ENCODE peak calls at places on chromosomes 5 and 9, in eight cellular contexts. E, Q, N, T, V, Z, H and U are unnamed samples.

GRCh38 chr5:318341-318897 is 3.1 kb upstream of the AHRR start:
- DNase-seq in E (no peak), Q (no peak), N (peak; percentile 79), T (no peak), V (peak; percentile 41), Z (peak; percentile 61), H (no peak), U (no peak)

GRCh38 chr9:129209109-129209508 is 31.0 kb upstream of the IER5L start:
- DNase-seq in E (no peak), Q (no peak), N (no peak), T (no peak), V (no peak), Z (peak; percentile 8), H (no peak), U (no peak)

GRCh38 chr9:121736147-121736721 is 84.8 kb downstream of the DAB2IP start:
- DNase-seq in E (no peak), Q (peak; percentile 87), N (no peak), T (no peak), V (no peak), Z (peak; percentile 88), H (no peak), U (no peak)

GRCh38 chr5:119031905-119032304 is 39.0 kb upstream of the DMXL1 start:
- DNase-seq in E (no peak), Q (no peak), N (no peak), T (no peak), V (peak; percentile 49), Z (no peak), H (no peak), U (no peak)

GRCh38 chr5:98096155-98096554 is 677.3 kb upstream of the RGMB start:
- DNase-seq in E (no peak), Q (no peak), N (no peak), T (no peak), V (no peak), Z (no peak), H (no peak), U (no peak)

GRCh38 chr9:105662184-105663104 is at the start of gene TAL2:
- DNase-seq in E (no peak), Q (no peak), N (no peak), T (no peak), V (peak; percentile 42), Z (no peak), H (no peak), U (no peak)

GRCh38 chr5:39943811-39944210 is 519.0 kb upstream of the DAB2 start:
- DNase-seq in E (no peak), Q (no peak), N (no peak), T (no peak), V (no peak), Z (no peak), H (no peak), U (no peak)

GRCh38 chr9:19988281-19988680 is 199.4 kb upstream of the SLC24A2 start:
- DNase-seq in E (no peak), Q (no peak), N (no peak), T (no peak), V (no peak), Z (no peak), H (no peak), U (no peak)

GRCh38 chr5:163622796-163623195 is 117.4 kb downstream of the MAT2B start:
- DNase-seq in E (no peak), Q (no peak), N (no peak), T (no peak), V (no peak), Z (no peak), H (no peak), U (no peak)

GRCh38 chr9:16744386-16744785 is 126.1 kb downstream of the BNC2 start:
- DNase-seq in E (no peak), Q (no peak), N (no peak), T (no peak), V (no peak), Z (no peak), H (no peak), U (no peak)

GRCh38 chr9:127698985-127699670 is 7.7 kb upstream of the CFAP157 start:
- DNase-seq in E (peak; percentile 99), Q (peak; percentile 95), N (peak; percentile 72), T (peak; percentile 56), V (peak; percentile 95), Z (peak; percentile 97), H (peak; percentile 96), U (peak; percentile 55)

GRCh38 chr5:75281716-75282465 is 45.2 kb upstream of the ANKRD31 start:
- DNase-seq in E (no peak), Q (no peak), N (no peak), T (no peak), V (no peak), Z (no peak), H (no peak), U (no peak)

GRCh38 chr9:14080940-14081621 is 232.9 kb downstream of the NFIB start:
- DNase-seq in E (no peak), Q (no peak), N (no peak), T (no peak), V (no peak), Z (no peak), H (no peak), U (no peak)